ENCODE peak calls at places on chromosomes 11 and 22, in five cellular contexts. B is HFFc6, L is endodermal cell, G is breast epithelium, Y is adrenal gland. C is an unnamed sample.
A peak's percentile ranks its signal among the peaks of the same experiment; 100 is the strongest.

GRCh38 chr11:77141034-77141433 is 13.0 kb downstream of the MYO7A start:
- DNase-seq in B (peak; percentile 62), L (no peak), G (no peak), Y (peak; percentile 46), C (no peak)

GRCh38 chr11:63911440-63911839 is 5.5 kb downstream of the RCOR2 start:
- DNase-seq in B (no peak), L (peak; percentile 58), G (no peak), Y (no peak), C (no peak)

GRCh38 chr11:83238111-83238510 is 44.6 kb downstream of the ANKRD42 start:
- DNase-seq in B (no peak), L (no peak), G (no peak), Y (no peak), C (no peak)

GRCh38 chr11:44774131-44774530 is 47.4 kb downstream of the TSPAN18 start:
- DNase-seq in B (no peak), L (peak; percentile 82), G (no peak), Y (peak; percentile 52), C (no peak)

GRCh38 chr22:50173221-50173982 is 2.9 kb downstream of the PANX2 start:
- DNase-seq in B (no peak), L (no peak), G (no peak), Y (no peak), C (no peak)

GRCh38 chr11:73206751-73207280 is 11.3 kb upstream of the P2RY2 start:
- DNase-seq in B (no peak), L (no peak), G (no peak), Y (no peak), C (no peak)

GRCh38 chr11:77113382-77114088 is 10.9 kb downstream of the OMP start:
- DNase-seq in B (peak; percentile 35), L (peak; percentile 86), G (no peak), Y (peak; percentile 59), C (no peak)

GRCh38 chr22:48951836-48952235 is 875.8 kb downstream of the BRD1 start:
- DNase-seq in B (no peak), L (peak; percentile 25), G (no peak), Y (no peak), C (peak; percentile 31)

GRCh38 chr11:109964487-109964886 is 128.7 kb upstream of the ZC3H12C start:
- DNase-seq in B (no peak), L (no peak), G (no peak), Y (no peak), C (no peak)
- TF ChIP-seq CTCF in B (no peak), L (no peak), G (no peak), Y (no peak), C (no peak)

GRCh38 chr22:31728857-31729256 is 21.1 kb downstream of the PRR14L start:
- DNase-seq in B (no peak), L (no peak), G (no peak), Y (no peak), C (no peak)

GRCh38 chr22:31733580-31734079 is 16.3 kb downstream of the PRR14L start:
- DNase-seq in B (no peak), L (no peak), G (no peak), Y (no peak), C (no peak)

GRCh38 chr22:31732089-31732829 is 17.7 kb downstream of the PRR14L start:
- DNase-seq in B (no peak), L (no peak), G (no peak), Y (no peak), C (no peak)

GRCh38 chr22:31726692-31727091 is 23.2 kb downstream of the PRR14L start:
- DNase-seq in B (no peak), L (no peak), G (no peak), Y (no peak), C (no peak)

DNA sequence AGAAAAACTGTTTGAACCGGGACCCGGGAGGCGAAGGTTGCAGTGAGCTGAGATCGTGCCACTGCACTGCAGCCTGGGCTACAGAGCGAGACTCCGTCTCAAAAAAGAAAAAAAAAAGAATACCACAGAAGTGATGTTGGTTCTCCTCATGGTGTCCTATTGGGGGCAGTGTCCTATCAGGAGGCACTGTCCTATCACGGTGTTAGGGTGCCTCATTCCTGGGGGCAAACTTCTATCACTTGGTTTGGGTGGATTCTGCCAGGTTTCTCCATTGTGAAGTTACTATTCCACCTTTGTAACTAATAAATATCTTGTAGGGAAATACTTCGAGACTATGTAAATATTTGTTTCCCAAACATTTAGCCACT is 19.6 kb downstream of the PRR14L start:
- DNase-seq in B (no peak), L (no peak), G (no peak), Y (no peak), C (no peak)
- TF ChIP-seq CTCF in B (peak; percentile 46), L (peak; percentile 68), G (no peak), Y (no peak), C (no peak)

DNA sequence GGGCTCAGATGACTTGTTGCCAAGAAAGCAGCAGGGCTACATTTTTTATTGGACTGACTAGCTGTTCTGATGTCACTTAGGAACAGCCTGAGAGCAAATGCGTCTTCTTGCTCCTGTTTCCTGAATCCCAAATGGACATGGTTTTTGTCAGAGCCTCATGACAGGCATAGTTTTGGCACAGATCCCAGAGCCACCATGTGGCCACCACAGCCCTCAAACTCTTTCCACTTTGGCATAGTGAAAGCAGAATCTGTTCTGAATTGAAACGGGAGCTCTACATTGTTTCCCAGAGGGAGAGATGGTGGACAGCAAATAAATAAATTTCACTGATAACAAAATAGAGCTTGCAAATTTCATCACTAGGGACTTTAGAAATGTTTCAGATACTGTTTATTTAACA is 222.2 kb downstream of the C11orf87 start:
- DNase-seq in B (no peak), L (no peak), G (no peak), Y (peak; percentile 15), C (no peak)
- TF ChIP-seq CTCF in B (no peak), L (no peak), G (no peak), Y (no peak), C (no peak)

GRCh38 chr11:13013054-13013488 is 4.0 kb downstream of the RASSF10 start:
- DNase-seq in B (no peak), L (no peak), G (no peak), Y (no peak), C (no peak)

GRCh38 chr11:13015753-13016152 is 6.6 kb downstream of the RASSF10 start:
- DNase-seq in B (no peak), L (no peak), G (no peak), Y (no peak), C (no peak)

GRCh38 chr11:13019313-13019712 is 10.2 kb downstream of the RASSF10 start:
- DNase-seq in B (no peak), L (no peak), G (no peak), Y (no peak), C (no peak)

GRCh38 chr11:13012037-13012693 is 3.0 kb downstream of the RASSF10 start:
- DNase-seq in B (no peak), L (peak; percentile 85), G (no peak), Y (no peak), C (no peak)

DNA sequence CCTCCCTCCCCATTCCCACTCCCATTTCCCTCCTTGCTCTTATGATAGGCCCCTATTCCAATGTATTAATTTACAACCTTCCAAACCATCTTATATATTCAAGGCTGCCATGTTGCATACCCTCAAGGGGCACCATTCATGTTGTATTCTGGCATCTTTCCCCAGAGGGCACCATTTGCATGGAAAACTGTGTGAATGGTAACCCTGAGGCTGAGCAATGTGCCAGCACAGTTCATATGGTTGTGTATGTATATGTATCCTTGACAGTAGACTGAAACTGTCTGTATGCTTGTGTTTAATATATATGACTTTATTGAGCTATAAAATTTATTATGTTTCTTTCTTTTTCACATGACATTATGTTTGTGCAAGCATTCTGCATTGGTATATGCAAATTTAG is 7.3 kb downstream of the RASSF10 start:
- DNase-seq in B (no peak), L (no peak), G (no peak), Y (no peak), C (no peak)
- TF ChIP-seq CTCF in B (no peak), L (peak; percentile 41), G (no peak), Y (no peak), C (no peak)

GRCh38 chr11:47551086-47551485 is 1.8 kb downstream of the CELF1 start:
- DNase-seq in B (peak; percentile 28), L (no peak), G (no peak), Y (no peak), C (no peak)
- TF ChIP-seq CTCF in B (peak; percentile 70), L (peak; percentile 76), G (no peak), Y (peak; percentile 21), C (no peak)

GRCh38 chr11:86570020-86570419 is 102.4 kb downstream of the ME3 start:
- DNase-seq in B (no peak), L (no peak), G (no peak), Y (no peak), C (no peak)

GRCh38 chr11:86574493-86575207 is 97.8 kb downstream of the ME3 start:
- DNase-seq in B (no peak), L (no peak), G (no peak), Y (no peak), C (no peak)

GRCh38 chr11:86570457-86570856 is 102.0 kb downstream of the ME3 start:
- DNase-seq in B (no peak), L (no peak), G (no peak), Y (no peak), C (no peak)

GRCh38 chr11:86569109-86569508 is 103.3 kb downstream of the ME3 start:
- DNase-seq in B (no peak), L (no peak), G (no peak), Y (no peak), C (no peak)

GRCh38 chr11:86571273-86571948 is 101.0 kb downstream of the ME3 start:
- DNase-seq in B (no peak), L (peak; percentile 97), G (no peak), Y (no peak), C (no peak)
- TF ChIP-seq CTCF in B (peak; percentile 77), L (peak; percentile 99), G (no peak), Y (peak; percentile 53), C (peak; percentile 65)

GRCh38 chr11:28697920-28698827 is 590.0 kb downstream of the METTL15 start:
- DNase-seq in B (no peak), L (peak; percentile 93), G (no peak), Y (peak; percentile 61), C (peak; percentile 58)
- TF ChIP-seq CTCF in B (peak; percentile 94), L (peak; percentile 91), G (peak; percentile 25), Y (peak; percentile 79), C (peak; percentile 66)

GRCh38 chr11:56521955-56522354 is 21.1 kb downstream of the OR5M11 start:
- DNase-seq in B (no peak), L (peak; percentile 62), G (no peak), Y (no peak), C (no peak)
- TF ChIP-seq CTCF in B (peak; percentile 37), L (peak; percentile 69), G (no peak), Y (no peak), C (peak; percentile 26)

GRCh38 chr11:80724366-80724765 is 1283.5 kb upstream of the TENM4 start:
- DNase-seq in B (no peak), L (no peak), G (no peak), Y (no peak), C (no peak)

GRCh38 chr11:80722616-80723015 is 1281.8 kb upstream of the TENM4 start:
- DNase-seq in B (no peak), L (no peak), G (no peak), Y (no peak), C (no peak)

GRCh38 chr11:80726236-80726635 is 1285.4 kb upstream of the TENM4 start:
- DNase-seq in B (no peak), L (no peak), G (no peak), Y (no peak), C (no peak)

GRCh38 chr11:80727315-80727714 is 1286.5 kb upstream of the TENM4 start:
- DNase-seq in B (no peak), L (peak; percentile 83), G (no peak), Y (no peak), C (no peak)
- TF ChIP-seq CTCF in B (no peak), L (peak; percentile 83), G (no peak), Y (no peak), C (no peak)

C was measured in mesothelial cell of epicardium.